ENCODE peak calls at places on chromosomes 7 and 10, in eight cellular contexts. One of them, this sample, is unnamed.

GRCh38 chr7:66224171-66224773 is 19.1 kb downstream of the TPST1 start:
- DNase-seq in CD8-positive, alpha-beta T cell: no peak
- DNase-seq in OCI-LY7: no peak
- DNase-seq in neural progenitor cell: no peak
- DNase-seq in B cell: no peak
- DNase-seq in left lung: no peak
- DNase-seq in BE2C: no peak
- DNase-seq in Peyer's patch: no peak
- DNase-seq in this sample: no peak

GRCh38 chr10:11758527-11759236 is 16.5 kb downstream of the ECHDC3 start:
- DNase-seq in CD8-positive, alpha-beta T cell: no peak
- DNase-seq in OCI-LY7: no peak
- DNase-seq in neural progenitor cell: no peak
- DNase-seq in B cell: no peak
- DNase-seq in left lung: no peak
- DNase-seq in BE2C: no peak
- DNase-seq in Peyer's patch: no peak
- DNase-seq in this sample: no peak

GRCh38 chr10:52879651-52880050 is 107.1 kb upstream of the MBL2 start:
- DNase-seq in CD8-positive, alpha-beta T cell: no peak
- DNase-seq in OCI-LY7: no peak
- DNase-seq in neural progenitor cell: no peak
- DNase-seq in B cell: no peak
- DNase-seq in left lung: no peak
- DNase-seq in BE2C: no peak
- DNase-seq in Peyer's patch: no peak
- DNase-seq in this sample: no peak

GRCh38 chr10:129854796-129855705 is 109.0 kb downstream of the EBF3 start:
- DNase-seq in CD8-positive, alpha-beta T cell: no peak
- DNase-seq in OCI-LY7: no peak
- DNase-seq in neural progenitor cell: no peak
- DNase-seq in B cell: no peak
- DNase-seq in left lung: peak; percentile 53
- DNase-seq in BE2C: no peak
- DNase-seq in Peyer's patch: no peak
- DNase-seq in this sample: no peak

GRCh38 chr7:2738110-2738509 is 50.1 kb downstream of the AMZ1 start:
- DNase-seq in CD8-positive, alpha-beta T cell: no peak
- DNase-seq in OCI-LY7: no peak
- DNase-seq in neural progenitor cell: no peak
- DNase-seq in B cell: no peak
- DNase-seq in left lung: no peak
- DNase-seq in BE2C: no peak
- DNase-seq in Peyer's patch: no peak
- DNase-seq in this sample: no peak

GRCh38 chr7:602341-603141 is 82.9 kb upstream of the PDGFA start:
- DNase-seq in CD8-positive, alpha-beta T cell: no peak
- DNase-seq in OCI-LY7: no peak
- DNase-seq in neural progenitor cell: no peak
- DNase-seq in B cell: peak; percentile 43
- DNase-seq in left lung: peak; percentile 85
- DNase-seq in BE2C: no peak
- DNase-seq in Peyer's patch: peak; percentile 73
- DNase-seq in this sample: no peak

GRCh38 chr7:123230603-123231002 is 30.8 kb upstream of the SLC13A1 start:
- DNase-seq in CD8-positive, alpha-beta T cell: no peak
- DNase-seq in OCI-LY7: no peak
- DNase-seq in neural progenitor cell: no peak
- DNase-seq in B cell: no peak
- DNase-seq in left lung: peak; percentile 57
- DNase-seq in BE2C: peak; percentile 8
- DNase-seq in Peyer's patch: no peak
- DNase-seq in this sample: no peak

GRCh38 chr7:98670186-98670585 is 53.1 kb downstream of the NPTX2 start:
- DNase-seq in CD8-positive, alpha-beta T cell: no peak
- DNase-seq in OCI-LY7: no peak
- DNase-seq in neural progenitor cell: no peak
- DNase-seq in B cell: no peak
- DNase-seq in left lung: no peak
- DNase-seq in BE2C: no peak
- DNase-seq in Peyer's patch: no peak
- DNase-seq in this sample: no peak

GRCh38 chr7:85000973-85001372 is 185.9 kb downstream of the SEMA3D start:
- DNase-seq in CD8-positive, alpha-beta T cell: no peak
- DNase-seq in OCI-LY7: no peak
- DNase-seq in neural progenitor cell: no peak
- DNase-seq in B cell: no peak
- DNase-seq in left lung: no peak
- DNase-seq in BE2C: peak; percentile 54
- DNase-seq in Peyer's patch: no peak
- DNase-seq in this sample: no peak

DNA sequence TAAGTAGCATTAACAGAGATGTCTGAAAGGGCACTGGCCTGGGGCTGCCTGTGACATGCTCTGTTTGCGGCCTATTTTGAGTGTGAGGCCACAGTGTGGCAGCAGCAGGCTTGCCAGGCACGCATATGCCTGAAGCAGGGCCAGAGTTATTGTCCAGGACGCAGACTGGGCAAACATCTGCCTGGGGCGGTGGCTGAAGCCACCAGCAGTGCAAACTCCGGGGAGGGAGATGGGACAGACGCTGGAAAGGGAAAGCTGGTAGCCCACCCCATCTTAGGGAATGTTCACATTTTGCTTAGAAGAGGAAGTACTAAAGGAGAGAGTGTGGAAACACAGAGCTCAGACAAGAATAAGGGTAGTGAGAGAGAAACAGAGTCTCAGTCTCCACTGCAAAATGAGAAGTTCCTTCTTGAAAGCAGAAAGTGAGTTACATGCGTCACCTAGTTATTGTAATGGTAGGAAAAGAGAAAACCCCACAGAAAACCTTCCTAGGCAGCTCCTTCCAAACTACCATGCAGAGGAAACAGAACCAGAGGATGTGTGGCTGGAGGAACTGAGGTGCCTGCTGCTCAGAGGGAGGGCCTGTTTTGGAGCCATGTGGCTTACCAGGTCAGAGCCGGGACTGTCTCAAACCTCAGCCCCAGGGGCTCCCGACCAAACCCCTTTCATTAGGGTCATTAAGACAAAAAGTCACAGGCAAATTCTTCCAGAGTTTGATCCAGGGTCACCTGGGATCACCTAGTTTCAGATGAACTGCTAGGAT is 14.5 kb downstream of the AKR1B1 start:
- DNase-seq in CD8-positive, alpha-beta T cell: no peak
- DNase-seq in OCI-LY7: no peak
- DNase-seq in neural progenitor cell: no peak
- DNase-seq in B cell: no peak
- DNase-seq in left lung: no peak
- DNase-seq in BE2C: peak; percentile 33
- DNase-seq in Peyer's patch: no peak
- DNase-seq in this sample: no peak
- TF ChIP-seq CTCF in CD8-positive, alpha-beta T cell: no peak
- TF ChIP-seq CTCF in OCI-LY7: no peak
- TF ChIP-seq CTCF in neural progenitor cell: no peak
- TF ChIP-seq CTCF in B cell: no peak
- TF ChIP-seq CTCF in left lung: no peak
- TF ChIP-seq CTCF in BE2C: peak; percentile 32
- TF ChIP-seq CTCF in Peyer's patch: no peak
- TF ChIP-seq CTCF in this sample: peak; percentile 10

DNA sequence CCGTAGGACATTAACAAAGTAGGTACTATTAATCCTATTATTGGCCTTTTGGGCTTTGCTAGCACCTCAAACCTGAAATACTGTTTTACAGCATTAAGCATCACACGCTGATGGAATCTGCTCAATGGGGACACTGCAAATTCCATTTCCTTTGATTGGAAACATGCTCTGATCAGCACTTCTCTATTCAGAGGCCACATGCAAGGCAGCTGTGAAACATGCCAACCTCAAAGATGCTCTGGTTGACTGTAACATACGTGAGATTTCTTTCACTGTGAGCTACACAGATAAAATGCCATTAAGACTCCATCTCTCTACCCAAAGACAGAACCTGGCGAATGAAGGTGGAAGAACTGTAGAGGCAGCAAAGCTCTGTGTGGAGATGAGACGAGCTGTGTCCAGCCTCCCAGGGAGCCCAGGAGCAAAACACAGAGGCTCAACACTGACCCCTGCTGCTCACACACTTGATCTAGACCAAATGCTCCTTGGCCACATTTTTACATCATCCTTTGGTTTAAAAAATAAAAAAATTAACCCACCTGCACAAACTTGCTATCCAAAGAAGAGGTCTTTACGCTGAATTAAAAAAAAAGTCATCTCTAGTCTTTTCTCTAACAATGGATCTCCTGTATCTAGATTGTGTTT is 8.0 kb downstream of the RSU1 start:
- DNase-seq in CD8-positive, alpha-beta T cell: peak; percentile 27
- DNase-seq in OCI-LY7: peak; percentile 42
- DNase-seq in neural progenitor cell: peak; percentile 71
- DNase-seq in B cell: peak; percentile 43
- DNase-seq in left lung: no peak
- DNase-seq in BE2C: peak; percentile 66
- DNase-seq in Peyer's patch: peak; percentile 60
- DNase-seq in this sample: peak; percentile 57
- TF ChIP-seq CTCF in CD8-positive, alpha-beta T cell: peak; percentile 32
- TF ChIP-seq CTCF in OCI-LY7: peak; percentile 80
- TF ChIP-seq CTCF in neural progenitor cell: peak; percentile 74
- TF ChIP-seq CTCF in B cell: peak; percentile 57
- TF ChIP-seq CTCF in left lung: peak; percentile 26
- TF ChIP-seq CTCF in BE2C: peak; percentile 76
- TF ChIP-seq CTCF in Peyer's patch: no peak
- TF ChIP-seq CTCF in this sample: peak; percentile 78

DNA sequence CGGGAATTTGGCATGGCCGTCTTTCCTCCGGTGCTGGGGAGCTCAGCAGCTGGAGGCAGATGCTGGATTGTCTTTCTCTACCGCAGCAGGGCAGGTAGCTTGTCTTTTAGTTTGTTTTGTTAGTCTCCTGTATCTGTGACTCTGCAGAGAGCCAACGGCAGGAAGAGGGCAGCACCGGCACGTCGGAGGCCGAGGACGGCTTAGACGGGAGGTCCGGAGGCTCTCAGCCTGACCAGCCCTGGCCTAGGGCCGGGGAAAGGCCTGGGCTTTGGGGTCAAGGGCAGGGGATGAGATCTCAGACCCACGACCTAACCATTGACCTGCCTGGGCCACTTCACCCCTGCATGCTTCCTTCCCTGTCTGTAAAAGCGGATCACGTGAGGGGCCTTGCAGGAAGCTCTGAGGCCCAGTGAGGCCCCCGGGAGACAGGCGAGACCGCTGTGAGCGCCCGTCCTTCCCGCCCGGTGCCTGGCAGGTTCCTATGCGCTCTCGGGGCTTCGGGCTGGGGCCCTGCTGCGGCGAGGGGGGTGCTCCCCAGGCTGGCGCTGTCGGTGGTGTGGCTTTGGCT is 72.7 kb downstream of the LHPP start:
- DNase-seq in CD8-positive, alpha-beta T cell: no peak
- DNase-seq in OCI-LY7: peak; percentile 72
- DNase-seq in neural progenitor cell: peak; percentile 60
- DNase-seq in B cell: peak; percentile 71
- DNase-seq in left lung: peak; percentile 87
- DNase-seq in BE2C: no peak
- DNase-seq in Peyer's patch: no peak
- DNase-seq in this sample: peak; percentile 57
- TF ChIP-seq CTCF in CD8-positive, alpha-beta T cell: no peak
- TF ChIP-seq CTCF in OCI-LY7: peak; percentile 81
- TF ChIP-seq CTCF in neural progenitor cell: peak; percentile 54
- TF ChIP-seq CTCF in B cell: peak; percentile 45
- TF ChIP-seq CTCF in left lung: no peak
- TF ChIP-seq CTCF in BE2C: peak; percentile 8
- TF ChIP-seq CTCF in Peyer's patch: no peak
- TF ChIP-seq CTCF in this sample: peak; percentile 51

GRCh38 chr7:83475403-83475802 is 173.5 kb downstream of the SEMA3E start:
- DNase-seq in CD8-positive, alpha-beta T cell: no peak
- DNase-seq in OCI-LY7: no peak
- DNase-seq in neural progenitor cell: peak; percentile 52
- DNase-seq in B cell: no peak
- DNase-seq in left lung: no peak
- DNase-seq in BE2C: peak; percentile 56
- DNase-seq in Peyer's patch: no peak
- DNase-seq in this sample: no peak
- TF ChIP-seq CTCF in CD8-positive, alpha-beta T cell: no peak
- TF ChIP-seq CTCF in OCI-LY7: peak; percentile 20
- TF ChIP-seq CTCF in neural progenitor cell: peak; percentile 46
- TF ChIP-seq CTCF in B cell: no peak
- TF ChIP-seq CTCF in left lung: no peak
- TF ChIP-seq CTCF in BE2C: peak; percentile 68
- TF ChIP-seq CTCF in Peyer's patch: no peak
- TF ChIP-seq CTCF in this sample: no peak

GRCh38 chr7:44463169-44463808 is 27.2 kb downstream of the NUDCD3 start:
- DNase-seq in CD8-positive, alpha-beta T cell: no peak
- DNase-seq in OCI-LY7: peak; percentile 54
- DNase-seq in neural progenitor cell: no peak
- DNase-seq in B cell: no peak
- DNase-seq in left lung: no peak
- DNase-seq in BE2C: no peak
- DNase-seq in Peyer's patch: no peak
- DNase-seq in this sample: no peak
- TF ChIP-seq CTCF in CD8-positive, alpha-beta T cell: peak; percentile 53
- TF ChIP-seq CTCF in OCI-LY7: peak; percentile 77
- TF ChIP-seq CTCF in neural progenitor cell: peak; percentile 28
- TF ChIP-seq CTCF in B cell: peak; percentile 53
- TF ChIP-seq CTCF in left lung: no peak
- TF ChIP-seq CTCF in BE2C: peak; percentile 34
- TF ChIP-seq CTCF in Peyer's patch: no peak
- TF ChIP-seq CTCF in this sample: peak; percentile 28